ENCODE peak calls at places on chromosomes 13 and 19, in eight cellular contexts. T, D, Z, Q, G, M, I and J are unnamed samples.

GRCh38 chr13:29955137-29955650 is 104.8 kb upstream of the UBL3 start:
- DNase-seq in T (no peak), D (no peak), Z (no peak), Q (no peak), G (no peak), M (no peak), I (no peak), J (no peak)

GRCh38 chr13:48515732-48516131 is 17.1 kb downstream of the RCBTB2 start:
- DNase-seq in T (no peak), D (no peak), Z (no peak), Q (no peak), G (no peak), M (no peak), I (no peak), J (no peak)

GRCh38 chr19:30842926-30843325 is 470.7 kb downstream of the ZNF536 start:
- DNase-seq in T (no peak), D (no peak), Z (no peak), Q (no peak), G (no peak), M (no peak), I (no peak), J (no peak)

GRCh38 chr13:79533781-79534400 is 52.9 kb downstream of the NDFIP2 start:
- DNase-seq in T (no peak), D (no peak), Z (no peak), Q (peak), G (no peak), M (no peak), I (no peak), J (no peak)

GRCh38 chr19:1566392-1567115 is 1.6 kb downstream of the MEX3D start:
- DNase-seq in T (peak), D (peak), Z (no peak), Q (peak), G (peak), M (peak), I (peak), J (peak)

GRCh38 chr19:39038098-39038497 is 5.7 kb upstream of the FBXO27 start:
- DNase-seq in T (peak), D (no peak), Z (no peak), Q (peak), G (peak), M (peak), I (peak), J (peak)

GRCh38 chr13:92829930-92830329 is 396.7 kb upstream of the GPC6 start:
- DNase-seq in T (no peak), D (no peak), Z (no peak), Q (no peak), G (no peak), M (no peak), I (no peak), J (no peak)

GRCh38 chr13:110206170-110206569 is 100.8 kb downstream of the COL4A1 start:
- DNase-seq in T (no peak), D (no peak), Z (no peak), Q (no peak), G (no peak), M (no peak), I (peak), J (no peak)

GRCh38 chr13:97212540-97213146 is 9.5 kb upstream of the MBNL2 start:
- DNase-seq in T (no peak), D (no peak), Z (peak), Q (peak), G (peak), M (peak), I (peak), J (peak)

GRCh38 chr19:33098023-33098652 is 17.2 kb downstream of the GPATCH1 start:
- DNase-seq in T (no peak), D (no peak), Z (no peak), Q (no peak), G (no peak), M (peak), I (peak), J (no peak)

GRCh38 chr13:47829684-47830083 is 171.4 kb downstream of the SUCLA2 start:
- DNase-seq in T (no peak), D (no peak), Z (no peak), Q (peak), G (no peak), M (no peak), I (no peak), J (peak)

GRCh38 chr13:41302743-41303142 is 8.3 kb upstream of the NAA16 start:
- DNase-seq in T (no peak), D (no peak), Z (no peak), Q (no peak), G (no peak), M (peak), I (no peak), J (no peak)

GRCh38 chr19:54875506-54875905 is 1.5 kb downstream of the FCAR start:
- DNase-seq in T (no peak), D (no peak), Z (no peak), Q (no peak), G (no peak), M (no peak), I (no peak), J (no peak)

GRCh38 chr19:13848811-13849241 is 28.1 kb upstream of the NANOS3 start:
- DNase-seq in T (no peak), D (no peak), Z (no peak), Q (no peak), G (no peak), M (no peak), I (no peak), J (peak)

GRCh38 chr19:13846533-13847032 is 30.4 kb upstream of the NANOS3 start:
- DNase-seq in T (peak), D (peak), Z (peak), Q (peak), G (peak), M (peak), I (peak), J (peak)

GRCh38 chr19:13849277-13849676 is 27.7 kb upstream of the NANOS3 start:
- DNase-seq in T (no peak), D (no peak), Z (no peak), Q (no peak), G (no peak), M (no peak), I (no peak), J (no peak)

GRCh38 chr19:13847033-13847899 is 29.7 kb upstream of the NANOS3 start:
- DNase-seq in T (peak), D (peak), Z (peak), Q (peak), G (peak), M (peak), I (peak), J (peak)

DNA sequence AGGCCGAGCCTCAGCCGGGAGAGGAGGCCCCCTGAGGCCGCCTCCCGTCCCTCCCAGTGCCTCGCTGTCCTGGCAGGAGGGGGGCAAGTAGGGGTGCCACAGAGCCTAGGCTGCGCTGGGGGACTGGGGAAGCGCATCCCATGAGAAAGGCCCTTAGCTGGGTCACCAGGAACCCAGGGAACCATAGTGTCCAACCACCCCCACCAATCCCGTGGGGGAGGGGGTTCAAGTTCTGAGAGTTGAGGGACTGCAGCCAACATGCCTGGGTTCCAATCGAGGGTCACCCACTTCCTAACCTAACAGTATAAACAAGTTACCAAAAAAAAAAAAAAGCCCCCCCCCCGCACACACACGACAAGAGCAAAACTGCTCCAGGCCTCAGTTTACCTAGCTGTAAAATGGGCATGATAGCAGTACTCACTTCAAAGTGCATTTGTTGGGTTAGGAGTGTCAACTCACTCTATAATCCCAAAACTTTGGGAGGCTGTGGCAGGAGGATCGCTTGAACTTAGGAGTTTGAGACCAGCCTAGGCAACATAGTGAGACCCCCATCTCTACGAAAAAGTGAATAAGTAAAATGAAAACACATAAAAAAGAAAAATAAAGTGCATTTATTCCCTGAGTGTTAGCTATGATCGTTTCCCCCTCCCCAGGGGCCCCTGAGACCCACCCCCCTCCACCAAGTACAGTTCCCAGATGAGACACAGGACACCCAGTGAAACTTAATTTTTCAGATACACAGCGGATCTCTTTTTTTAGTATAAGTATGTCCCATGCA is 28.8 kb upstream of the NANOS3 start:
- DNase-seq in T (no peak), D (no peak), Z (no peak), Q (no peak), G (no peak), M (no peak), I (no peak), J (no peak)
- TF ChIP-seq CTCF in T (no peak), D (no peak), Z (no peak), Q (no peak), G (no peak), M (no peak), I (peak), J (no peak)

GRCh38 chr13:33761744-33762143 is 56.2 kb upstream of the RFC3 start:
- DNase-seq in T (no peak), D (no peak), Z (no peak), Q (no peak), G (peak), M (peak), I (no peak), J (peak)
- TF ChIP-seq CTCF in T (no peak), D (no peak), Z (no peak), Q (no peak), G (peak), M (no peak), I (no peak), J (peak)

GRCh38 chr13:90443268-90443667 is 904.2 kb upstream of the MIR17HG start:
- DNase-seq in T (no peak), D (no peak), Z (no peak), Q (peak), G (no peak), M (peak), I (no peak), J (no peak)
- TF ChIP-seq CTCF in T (no peak), D (no peak), Z (no peak), Q (no peak), G (no peak), M (no peak), I (no peak), J (no peak)

GRCh38 chr13:88144580-88144979 is 473.4 kb downstream of the SLITRK5 start:
- DNase-seq in T (no peak), D (no peak), Z (no peak), Q (no peak), G (no peak), M (no peak), I (no peak), J (no peak)
- TF ChIP-seq CTCF in T (no peak), D (no peak), Z (no peak), Q (no peak), G (no peak), M (no peak), I (no peak), J (no peak)

DNA sequence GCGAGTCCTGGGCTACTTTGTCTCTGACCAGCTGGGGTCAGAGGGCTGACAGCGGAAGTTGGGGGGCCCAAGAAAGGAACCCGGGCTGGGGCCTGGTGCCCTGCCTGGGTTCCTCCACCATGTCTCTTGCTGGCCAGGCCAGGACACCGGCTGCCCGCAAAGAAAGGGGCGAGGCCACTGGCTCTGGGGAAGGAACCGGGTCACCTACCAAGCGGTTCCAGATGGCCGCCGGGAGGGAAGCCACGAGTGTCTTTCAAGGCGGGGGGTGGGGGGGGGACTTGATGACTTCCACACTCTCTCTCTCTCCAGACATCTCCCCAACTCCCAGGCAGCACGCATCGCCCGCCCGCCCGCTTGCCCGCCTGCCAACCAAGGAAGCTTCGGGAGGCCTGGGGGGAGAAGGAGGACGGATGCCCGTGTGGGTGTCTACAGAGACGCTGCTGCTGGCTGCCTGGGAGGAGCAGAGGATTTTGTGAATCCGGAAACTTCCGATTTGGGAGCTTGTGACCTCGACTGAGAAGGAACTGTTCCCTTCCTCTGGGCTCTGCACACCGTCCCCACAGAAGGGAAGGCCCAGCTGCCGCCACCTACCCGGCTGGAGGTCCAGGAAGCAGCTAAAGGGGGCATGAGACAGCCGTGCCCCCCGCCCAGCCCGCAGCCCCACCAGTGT is 1.1 kb downstream of the PIP5K1C start:
- DNase-seq in T (no peak), D (peak), Z (peak), Q (peak), G (peak), M (peak), I (peak), J (peak)
- TF ChIP-seq CTCF in T (no peak), D (no peak), Z (no peak), Q (no peak), G (no peak), M (no peak), I (no peak), J (no peak)

DNA sequence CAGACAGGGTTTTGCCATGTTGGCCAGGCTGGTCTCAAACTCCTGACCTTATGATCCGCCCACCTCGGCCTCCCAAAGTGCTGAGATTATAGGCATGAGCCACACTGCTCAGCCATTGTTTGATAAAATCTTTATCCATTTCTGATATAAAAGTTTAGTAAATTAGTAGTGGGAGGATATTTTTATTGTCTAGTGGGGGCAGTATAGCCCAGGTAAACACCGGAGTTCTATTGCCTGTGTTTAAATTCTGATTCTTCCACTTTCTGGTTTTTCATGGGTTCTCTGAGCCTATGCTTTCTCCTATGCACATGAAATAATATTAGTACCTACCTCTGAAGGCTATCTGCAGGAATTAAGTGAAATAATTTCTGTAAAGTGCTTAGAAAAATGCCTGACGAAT is 20.1 kb upstream of the ARHGEF18 start:
- DNase-seq in T (no peak), D (no peak), Z (peak), Q (no peak), G (no peak), M (no peak), I (no peak), J (no peak)
- TF ChIP-seq CTCF in T (no peak), D (no peak), Z (peak), Q (no peak), G (no peak), M (no peak), I (no peak), J (no peak)

GRCh38 chr19:45854167-45854778 is 8.7 kb downstream of the SYMPK start:
- DNase-seq in T (no peak), D (no peak), Z (no peak), Q (no peak), G (no peak), M (no peak), I (no peak), J (no peak)

GRCh38 chr19:45852941-45853340 is 10.0 kb downstream of the SYMPK start:
- DNase-seq in T (peak), D (peak), Z (no peak), Q (no peak), G (no peak), M (no peak), I (no peak), J (no peak)

GRCh38 chr19:45847661-45848060 is 15.3 kb downstream of the SYMPK start:
- DNase-seq in T (no peak), D (no peak), Z (no peak), Q (no peak), G (no peak), M (no peak), I (no peak), J (no peak)

GRCh38 chr19:45852145-45852750 is 10.7 kb downstream of the SYMPK start:
- DNase-seq in T (no peak), D (no peak), Z (no peak), Q (no peak), G (no peak), M (no peak), I (no peak), J (no peak)

DNA sequence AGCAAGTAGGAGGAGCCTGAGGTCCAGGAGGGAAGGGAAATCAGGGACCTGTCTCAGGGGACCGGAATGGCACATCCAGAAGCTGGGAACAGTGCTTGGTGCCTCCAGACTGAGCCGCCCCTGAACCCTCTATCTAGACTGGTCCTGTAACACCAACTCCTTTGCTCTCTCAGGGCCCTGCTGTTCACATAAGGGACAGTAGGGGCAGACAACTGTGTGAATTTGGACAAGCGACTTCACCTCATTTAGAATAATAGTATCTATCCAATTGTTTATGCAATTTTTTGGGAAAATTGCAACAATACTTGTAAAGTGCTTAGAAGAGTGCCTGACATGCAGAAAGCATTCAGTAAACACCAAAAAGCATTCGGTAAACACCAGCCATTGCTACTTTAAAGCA is 14.0 kb downstream of the SYMPK start:
- DNase-seq in T (no peak), D (no peak), Z (no peak), Q (no peak), G (no peak), M (no peak), I (no peak), J (peak)
- TF ChIP-seq CTCF in T (no peak), D (no peak), Z (peak), Q (peak), G (peak), M (peak), I (no peak), J (peak)

DNA sequence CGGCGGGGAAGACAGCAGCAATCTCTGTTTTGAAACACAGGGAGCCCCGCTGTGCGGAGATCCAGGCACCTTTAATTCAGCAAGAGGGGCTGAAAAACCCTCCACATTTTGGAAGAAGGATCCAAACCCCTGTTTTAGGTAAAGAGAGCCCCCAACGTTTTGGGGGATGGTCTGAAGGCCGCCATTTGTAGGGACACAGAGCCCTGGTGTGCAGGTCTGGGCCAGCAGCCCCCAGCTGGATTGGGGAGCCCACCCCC is 3.5 kb upstream of the HOOK2 start:
- DNase-seq in T (no peak), D (no peak), Z (peak), Q (no peak), G (no peak), M (no peak), I (no peak), J (no peak)
- TF ChIP-seq CTCF in T (no peak), D (no peak), Z (no peak), Q (no peak), G (no peak), M (no peak), I (no peak), J (no peak)

GRCh38 chr13:20867408-20867807 is 35.1 kb downstream of the XPO4 start:
- DNase-seq in T (no peak), D (no peak), Z (no peak), Q (no peak), G (no peak), M (no peak), I (no peak), J (no peak)

GRCh38 chr13:20870829-20871228 is 31.7 kb downstream of the XPO4 start:
- DNase-seq in T (no peak), D (no peak), Z (no peak), Q (no peak), G (no peak), M (no peak), I (no peak), J (no peak)

GRCh38 chr13:20873348-20873747 is 29.2 kb downstream of the XPO4 start:
- DNase-seq in T (no peak), D (no peak), Z (no peak), Q (peak), G (peak), M (peak), I (no peak), J (peak)

GRCh38 chr13:20869540-20869939 is 33.0 kb downstream of the XPO4 start:
- DNase-seq in T (no peak), D (no peak), Z (no peak), Q (peak), G (no peak), M (no peak), I (no peak), J (peak)
- TF ChIP-seq CTCF in T (no peak), D (peak), Z (no peak), Q (peak), G (peak), M (no peak), I (no peak), J (no peak)

GRCh38 chr13:99967498-99967883 is 4.1 kb downstream of the ZIC5 start:
- DNase-seq in T (no peak), D (no peak), Z (no peak), Q (no peak), G (peak), M (no peak), I (no peak), J (no peak)

GRCh38 chr13:99969368-99969933 is 2.1 kb downstream of the ZIC5 start:
- DNase-seq in T (no peak), D (no peak), Z (no peak), Q (no peak), G (no peak), M (no peak), I (no peak), J (no peak)

GRCh38 chr13:99967884-99968520 is 3.6 kb downstream of the ZIC5 start:
- DNase-seq in T (no peak), D (no peak), Z (no peak), Q (no peak), G (peak), M (no peak), I (no peak), J (no peak)

GRCh38 chr13:99969934-99970760 is 1.4 kb downstream of the ZIC5 start:
- DNase-seq in T (no peak), D (no peak), Z (peak), Q (no peak), G (peak), M (no peak), I (no peak), J (no peak)

DNA sequence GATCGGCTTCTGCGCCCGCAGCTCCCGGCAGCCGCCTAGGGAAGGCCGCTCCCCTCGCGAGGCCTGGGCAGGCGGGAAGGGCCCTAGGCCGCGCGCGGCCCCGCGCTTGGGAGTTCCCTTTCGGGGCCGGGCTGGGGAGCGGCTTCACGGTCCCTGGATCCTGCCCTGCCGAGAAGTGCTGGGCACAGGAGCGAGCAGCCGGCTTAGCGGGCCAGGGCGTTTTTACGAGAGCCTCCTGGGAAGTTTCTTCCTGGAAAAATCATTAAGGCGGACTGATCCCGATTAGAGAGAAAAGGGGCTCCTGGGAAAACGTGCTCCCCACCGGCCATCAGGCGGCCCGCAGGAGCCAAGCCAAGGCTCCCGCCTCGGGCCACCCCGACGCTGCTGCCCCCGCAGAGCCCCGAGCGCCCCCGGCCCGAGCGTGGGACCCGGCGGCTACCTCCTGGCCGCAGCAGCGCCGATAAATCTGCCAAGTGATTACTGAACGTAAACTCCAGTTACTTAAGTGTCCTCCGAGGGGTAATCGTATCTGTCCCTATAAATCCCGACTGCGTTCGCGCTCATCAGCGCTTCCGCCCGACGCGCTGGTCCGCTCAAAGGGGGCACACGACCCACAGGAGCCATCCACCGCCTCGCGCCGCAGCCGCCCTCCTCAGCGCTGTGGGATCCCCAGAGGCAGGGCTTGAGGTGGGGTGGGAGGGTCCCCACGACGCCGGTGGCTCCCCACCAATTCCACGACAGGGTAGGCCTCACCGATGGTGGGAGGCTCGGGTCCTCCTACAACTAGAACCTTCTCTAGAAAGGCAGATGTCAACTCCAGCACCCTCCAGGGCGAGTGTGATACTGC is 2.8 kb downstream of the ZIC5 start:
- DNase-seq in T (no peak), D (no peak), Z (no peak), Q (no peak), G (peak), M (no peak), I (peak), J (no peak)
- TF ChIP-seq CTCF in T (no peak), D (no peak), Z (no peak), Q (no peak), G (no peak), M (no peak), I (no peak), J (no peak)